ENCODE peak calls at places on chromosome 11, in four cellular contexts. One of them, this sample, is unnamed.

GRCh38 chr11:119449498-119449897 is 26.5 kb upstream of the THY1 start:
- DNase-seq in AG09309: no peak
- DNase-seq in HTR-8/SVneo: no peak
- DNase-seq in A673: no peak
- DNase-seq in this sample: no peak

GRCh38 chr11:112925516-112926310 is 35.5 kb upstream of the NCAM1 start:
- DNase-seq in AG09309: no peak
- DNase-seq in HTR-8/SVneo: no peak
- DNase-seq in A673: no peak
- DNase-seq in this sample: no peak

GRCh38 chr11:2837096-2837601 is 48.4 kb downstream of the CDKN1C start:
- DNase-seq in AG09309: no peak
- DNase-seq in HTR-8/SVneo: peak; percentile 76
- DNase-seq in A673: no peak
- DNase-seq in this sample: peak; percentile 87

GRCh38 chr11:78940500-78941225 is 366.0 kb upstream of the NARS2 start:
- DNase-seq in AG09309: no peak
- DNase-seq in HTR-8/SVneo: no peak
- DNase-seq in A673: no peak
- DNase-seq in this sample: peak; percentile 63

GRCh38 chr11:93481696-93482095 is 61.5 kb downstream of the SMCO4 start:
- DNase-seq in AG09309: no peak
- DNase-seq in HTR-8/SVneo: no peak
- DNase-seq in A673: no peak
- DNase-seq in this sample: no peak

GRCh38 chr11:121899534-121899933 is 216.5 kb downstream of the BLID start:
- DNase-seq in AG09309: no peak
- DNase-seq in HTR-8/SVneo: no peak
- DNase-seq in A673: no peak
- DNase-seq in this sample: no peak

GRCh38 chr11:24925091-24925490 is 428.2 kb downstream of the LUZP2 start:
- DNase-seq in AG09309: no peak
- DNase-seq in HTR-8/SVneo: no peak
- DNase-seq in A673: no peak
- DNase-seq in this sample: no peak

GRCh38 chr11:13884159-13884799 is 78.2 kb upstream of the SPON1 start:
- DNase-seq in AG09309: no peak
- DNase-seq in HTR-8/SVneo: no peak
- DNase-seq in A673: no peak
- DNase-seq in this sample: no peak

GRCh38 chr11:10725114-10725906 is 25.7 kb upstream of the CTR9 start:
- DNase-seq in AG09309: no peak
- DNase-seq in HTR-8/SVneo: no peak
- DNase-seq in A673: peak; percentile 57
- DNase-seq in this sample: no peak

GRCh38 chr11:70210051-70210501 is 7.0 kb downstream of the FADD start:
- DNase-seq in AG09309: peak; percentile 69
- DNase-seq in HTR-8/SVneo: no peak
- DNase-seq in A673: no peak
- DNase-seq in this sample: no peak

GRCh38 chr11:124463990-124464389 is 18.5 kb upstream of the OR8B8 start:
- DNase-seq in AG09309: no peak
- DNase-seq in HTR-8/SVneo: no peak
- DNase-seq in A673: no peak
- DNase-seq in this sample: no peak

GRCh38 chr11:30333405-30333804 is 10.5 kb downstream of the ARL14EP start:
- DNase-seq in AG09309: no peak
- DNase-seq in HTR-8/SVneo: peak; percentile 11
- DNase-seq in A673: peak; percentile 52
- DNase-seq in this sample: no peak

GRCh38 chr11:1338201-1339065 is 29.0 kb upstream of the TOLLIP start:
- DNase-seq in AG09309: no peak
- DNase-seq in HTR-8/SVneo: no peak
- DNase-seq in A673: no peak
- DNase-seq in this sample: peak; percentile 47